ENCODE peak calls at places on chromosome 14, in six cellular contexts. One of them, this sample, is unnamed.

GRCh38 chr14:73662439-73663056 is 17.8 kb downstream of the DNAL1 start:
- DNase-seq in CD4-positive, CD25-positive, alpha-beta regulatory T cell: no peak
- DNase-seq in BJ: peak
- DNase-seq in heart left ventricle: no peak
- DNase-seq in heart right ventricle: no peak
- DNase-seq in adipocyte: peak
- DNase-seq in this sample: no peak

GRCh38 chr14:103296007-103296406 is 38.0 kb upstream of the EIF5 start:
- DNase-seq in CD4-positive, CD25-positive, alpha-beta regulatory T cell: no peak
- DNase-seq in BJ: peak
- DNase-seq in heart left ventricle: no peak
- DNase-seq in heart right ventricle: no peak
- DNase-seq in adipocyte: peak
- DNase-seq in this sample: no peak

GRCh38 chr14:71497645-71498086 is 434.6 kb upstream of the RGS6 start:
- DNase-seq in CD4-positive, CD25-positive, alpha-beta regulatory T cell: peak
- DNase-seq in BJ: no peak
- DNase-seq in heart left ventricle: no peak
- DNase-seq in heart right ventricle: no peak
- DNase-seq in adipocyte: no peak
- DNase-seq in this sample: peak

GRCh38 chr14:63245893-63246292 is 41.6 kb downstream of the RHOJ start:
- DNase-seq in CD4-positive, CD25-positive, alpha-beta regulatory T cell: no peak
- DNase-seq in BJ: no peak
- DNase-seq in heart left ventricle: peak
- DNase-seq in heart right ventricle: peak
- DNase-seq in adipocyte: no peak
- DNase-seq in this sample: no peak

GRCh38 chr14:81219821-81220487 is 805 bp downstream of the GTF2A1 start:
- DNase-seq in CD4-positive, CD25-positive, alpha-beta regulatory T cell: peak
- DNase-seq in BJ: no peak
- DNase-seq in heart left ventricle: peak
- DNase-seq in heart right ventricle: peak
- DNase-seq in adipocyte: peak
- DNase-seq in this sample: no peak

GRCh38 chr14:69079188-69079742 is 73.7 kb downstream of the DCAF5 start:
- DNase-seq in CD4-positive, CD25-positive, alpha-beta regulatory T cell: no peak
- DNase-seq in BJ: peak
- DNase-seq in heart left ventricle: no peak
- DNase-seq in heart right ventricle: no peak
- DNase-seq in adipocyte: peak
- DNase-seq in this sample: no peak

GRCh38 chr14:96962337-96962736 is 165.2 kb downstream of the VRK1 start:
- DNase-seq in CD4-positive, CD25-positive, alpha-beta regulatory T cell: peak
- DNase-seq in BJ: no peak
- DNase-seq in heart left ventricle: no peak
- DNase-seq in heart right ventricle: no peak
- DNase-seq in adipocyte: no peak
- DNase-seq in this sample: peak

GRCh38 chr14:61197416-61197815 is 83.7 kb downstream of the TMEM30B start:
- DNase-seq in CD4-positive, CD25-positive, alpha-beta regulatory T cell: no peak
- DNase-seq in BJ: no peak
- DNase-seq in heart left ventricle: no peak
- DNase-seq in heart right ventricle: no peak
- DNase-seq in adipocyte: no peak
- DNase-seq in this sample: no peak

GRCh38 chr14:59306775-59307174 is 118.3 kb downstream of the DAAM1 start:
- DNase-seq in CD4-positive, CD25-positive, alpha-beta regulatory T cell: peak
- DNase-seq in BJ: no peak
- DNase-seq in heart left ventricle: no peak
- DNase-seq in heart right ventricle: no peak
- DNase-seq in adipocyte: peak
- DNase-seq in this sample: no peak

GRCh38 chr14:72528059-72528950 is 365.6 kb downstream of the DPF3 start:
- DNase-seq in CD4-positive, CD25-positive, alpha-beta regulatory T cell: no peak
- DNase-seq in BJ: no peak
- DNase-seq in heart left ventricle: no peak
- DNase-seq in heart right ventricle: no peak
- DNase-seq in adipocyte: no peak
- DNase-seq in this sample: no peak

GRCh38 chr14:68036203-68036602 is 216.6 kb downstream of the RAD51B start:
- DNase-seq in CD4-positive, CD25-positive, alpha-beta regulatory T cell: no peak
- DNase-seq in BJ: no peak
- DNase-seq in heart left ventricle: no peak
- DNase-seq in heart right ventricle: no peak
- DNase-seq in adipocyte: no peak
- DNase-seq in this sample: no peak

GRCh38 chr14:33402604-33403003 is 463.9 kb downstream of the NPAS3 start:
- DNase-seq in CD4-positive, CD25-positive, alpha-beta regulatory T cell: no peak
- DNase-seq in BJ: no peak
- DNase-seq in heart left ventricle: no peak
- DNase-seq in heart right ventricle: no peak
- DNase-seq in adipocyte: no peak
- DNase-seq in this sample: no peak

GRCh38 chr14:73503648-73504047 is 12.9 kb downstream of the RIOX1 start:
- DNase-seq in CD4-positive, CD25-positive, alpha-beta regulatory T cell: peak
- DNase-seq in BJ: no peak
- DNase-seq in heart left ventricle: no peak
- DNase-seq in heart right ventricle: no peak
- DNase-seq in adipocyte: no peak
- DNase-seq in this sample: no peak

GRCh38 chr14:68975667-68976066 is 3.4 kb downstream of the ACTN1 start:
- DNase-seq in CD4-positive, CD25-positive, alpha-beta regulatory T cell: no peak
- DNase-seq in BJ: peak
- DNase-seq in heart left ventricle: no peak
- DNase-seq in heart right ventricle: no peak
- DNase-seq in adipocyte: peak
- DNase-seq in this sample: no peak

DNA sequence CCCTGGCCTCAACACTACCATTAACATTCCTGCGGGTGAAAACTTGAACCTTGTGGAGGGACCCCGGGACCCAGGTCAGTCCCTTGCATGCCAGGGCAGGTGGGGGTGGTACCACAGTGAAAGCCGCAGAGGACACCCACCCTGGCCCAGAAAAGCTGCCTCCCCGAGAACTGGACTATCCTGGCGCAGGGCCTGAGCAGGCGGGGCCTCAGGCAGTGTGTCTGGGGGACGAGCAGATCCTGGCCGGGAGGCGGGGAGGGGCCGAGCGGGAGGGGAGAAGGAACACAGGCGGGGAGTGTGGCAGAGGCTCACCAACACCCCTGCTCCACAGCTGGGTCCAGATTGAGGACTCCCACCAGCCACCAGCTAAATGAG is 10.0 kb downstream of the AHNAK2 start:
- DNase-seq in CD4-positive, CD25-positive, alpha-beta regulatory T cell: no peak
- DNase-seq in BJ: no peak
- DNase-seq in heart left ventricle: peak
- DNase-seq in heart right ventricle: peak
- DNase-seq in adipocyte: peak
- DNase-seq in this sample: no peak
- H3K4me3 ChIP-seq in CD4-positive, CD25-positive, alpha-beta regulatory T cell: no peak
- H3K4me3 ChIP-seq in BJ: peak
- H3K4me3 ChIP-seq in heart left ventricle: peak
- H3K4me3 ChIP-seq in heart right ventricle: peak
- H3K4me3 ChIP-seq in adipocyte: peak
- H3K4me3 ChIP-seq in this sample: no peak

GRCh38 chr14:101151930-101152310 is 248.4 kb upstream of the RTL1 start:
- DNase-seq in CD4-positive, CD25-positive, alpha-beta regulatory T cell: no peak
- DNase-seq in BJ: no peak
- DNase-seq in heart left ventricle: no peak
- DNase-seq in heart right ventricle: no peak
- DNase-seq in adipocyte: no peak
- DNase-seq in this sample: no peak
- H3K4me3 ChIP-seq in CD4-positive, CD25-positive, alpha-beta regulatory T cell: no peak
- H3K4me3 ChIP-seq in BJ: no peak
- H3K4me3 ChIP-seq in heart left ventricle: no peak
- H3K4me3 ChIP-seq in heart right ventricle: no peak
- H3K4me3 ChIP-seq in adipocyte: peak
- H3K4me3 ChIP-seq in this sample: no peak

GRCh38 chr14:90759370-90760054 is 56.7 kb downstream of the TTC7B start:
- DNase-seq in CD4-positive, CD25-positive, alpha-beta regulatory T cell: peak
- DNase-seq in BJ: no peak
- DNase-seq in heart left ventricle: no peak
- DNase-seq in heart right ventricle: no peak
- DNase-seq in adipocyte: no peak
- DNase-seq in this sample: no peak
- H3K4me3 ChIP-seq in CD4-positive, CD25-positive, alpha-beta regulatory T cell: peak
- H3K4me3 ChIP-seq in BJ: no peak
- H3K4me3 ChIP-seq in heart left ventricle: no peak
- H3K4me3 ChIP-seq in heart right ventricle: peak
- H3K4me3 ChIP-seq in adipocyte: peak
- H3K4me3 ChIP-seq in this sample: no peak

GRCh38 chr14:53714495-53715389 is 241.9 kb downstream of the BMP4 start:
- DNase-seq in CD4-positive, CD25-positive, alpha-beta regulatory T cell: no peak
- DNase-seq in BJ: no peak
- DNase-seq in heart left ventricle: no peak
- DNase-seq in heart right ventricle: no peak
- DNase-seq in adipocyte: no peak
- DNase-seq in this sample: no peak

GRCh38 chr14:53710615-53711014 is 246.0 kb downstream of the BMP4 start:
- DNase-seq in CD4-positive, CD25-positive, alpha-beta regulatory T cell: no peak
- DNase-seq in BJ: no peak
- DNase-seq in heart left ventricle: no peak
- DNase-seq in heart right ventricle: no peak
- DNase-seq in adipocyte: no peak
- DNase-seq in this sample: no peak

GRCh38 chr14:53715390-53715730 is 241.3 kb downstream of the BMP4 start:
- DNase-seq in CD4-positive, CD25-positive, alpha-beta regulatory T cell: no peak
- DNase-seq in BJ: peak
- DNase-seq in heart left ventricle: no peak
- DNase-seq in heart right ventricle: no peak
- DNase-seq in adipocyte: peak
- DNase-seq in this sample: no peak

GRCh38 chr14:53709381-53709780 is 247.2 kb downstream of the BMP4 start:
- DNase-seq in CD4-positive, CD25-positive, alpha-beta regulatory T cell: no peak
- DNase-seq in BJ: no peak
- DNase-seq in heart left ventricle: no peak
- DNase-seq in heart right ventricle: no peak
- DNase-seq in adipocyte: no peak
- DNase-seq in this sample: no peak

DNA sequence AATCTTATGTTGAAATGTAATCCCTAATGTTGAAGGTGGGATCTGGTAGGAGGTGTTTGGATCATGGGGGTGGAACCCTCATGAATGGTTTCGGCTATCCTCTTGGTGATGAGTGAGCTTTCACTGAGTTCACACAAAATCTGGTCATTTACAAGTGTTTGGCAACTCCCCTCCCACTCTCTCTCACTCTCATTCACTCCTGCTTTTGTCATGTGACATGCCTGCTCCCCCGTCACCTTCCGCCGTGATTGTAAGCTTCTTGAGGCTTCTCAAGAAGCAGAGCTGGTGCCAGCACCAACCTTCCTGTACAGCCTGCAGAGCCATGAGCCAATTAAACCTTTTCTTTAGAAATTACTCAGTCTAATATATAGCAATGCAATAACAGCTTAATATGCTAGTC is 245.4 kb downstream of the BMP4 start:
- DNase-seq in CD4-positive, CD25-positive, alpha-beta regulatory T cell: no peak
- DNase-seq in BJ: no peak
- DNase-seq in heart left ventricle: no peak
- DNase-seq in heart right ventricle: no peak
- DNase-seq in adipocyte: no peak
- DNase-seq in this sample: no peak
- H3K4me3 ChIP-seq in CD4-positive, CD25-positive, alpha-beta regulatory T cell: no peak
- H3K4me3 ChIP-seq in BJ: no peak
- H3K4me3 ChIP-seq in heart left ventricle: no peak
- H3K4me3 ChIP-seq in heart right ventricle: no peak
- H3K4me3 ChIP-seq in adipocyte: no peak
- H3K4me3 ChIP-seq in this sample: no peak

GRCh38 chr14:70087380-70087697 is 101.4 kb downstream of the SLC8A3 start:
- DNase-seq in CD4-positive, CD25-positive, alpha-beta regulatory T cell: no peak
- DNase-seq in BJ: no peak
- DNase-seq in heart left ventricle: no peak
- DNase-seq in heart right ventricle: no peak
- DNase-seq in adipocyte: no peak
- DNase-seq in this sample: no peak

GRCh38 chr14:70084226-70084625 is 104.5 kb downstream of the SLC8A3 start:
- DNase-seq in CD4-positive, CD25-positive, alpha-beta regulatory T cell: no peak
- DNase-seq in BJ: no peak
- DNase-seq in heart left ventricle: no peak
- DNase-seq in heart right ventricle: no peak
- DNase-seq in adipocyte: no peak
- DNase-seq in this sample: no peak

DNA sequence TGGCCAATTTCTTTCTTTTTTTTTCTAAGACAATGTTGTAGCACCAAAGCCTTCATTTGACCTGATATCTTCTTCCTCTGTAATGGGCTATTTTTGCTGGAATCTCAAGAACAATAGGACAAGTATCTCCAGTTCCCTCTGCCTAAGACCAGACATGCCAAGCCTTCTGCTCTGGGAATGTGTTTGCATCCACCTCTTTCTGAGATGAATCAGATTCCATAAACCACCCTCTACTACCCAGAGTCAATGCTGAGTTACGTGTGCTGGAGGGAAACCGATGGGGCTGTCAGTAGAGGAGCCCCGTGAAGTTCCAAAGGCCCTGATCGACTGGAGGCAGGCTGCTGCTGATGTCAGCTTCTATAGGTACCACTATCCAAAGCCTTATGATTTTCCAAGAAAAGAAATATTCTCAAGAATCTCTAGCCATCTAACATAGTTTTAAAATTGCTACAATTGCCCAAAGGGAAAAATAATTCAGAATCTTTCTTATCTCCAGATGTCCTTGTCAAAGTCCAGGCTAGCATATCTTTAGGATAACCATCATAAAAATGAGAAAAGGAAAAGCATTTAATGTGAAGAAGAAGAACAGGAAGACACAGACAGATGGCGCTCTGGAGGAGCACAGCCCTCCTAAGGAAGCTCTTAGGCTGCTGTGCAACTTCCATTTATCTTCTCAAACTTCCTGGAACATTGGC is 101.9 kb downstream of the SLC8A3 start:
- DNase-seq in CD4-positive, CD25-positive, alpha-beta regulatory T cell: peak
- DNase-seq in BJ: no peak
- DNase-seq in heart left ventricle: no peak
- DNase-seq in heart right ventricle: no peak
- DNase-seq in adipocyte: peak
- DNase-seq in this sample: peak
- H3K4me3 ChIP-seq in CD4-positive, CD25-positive, alpha-beta regulatory T cell: no peak
- H3K4me3 ChIP-seq in BJ: no peak
- H3K4me3 ChIP-seq in heart left ventricle: no peak
- H3K4me3 ChIP-seq in heart right ventricle: no peak
- H3K4me3 ChIP-seq in adipocyte: no peak
- H3K4me3 ChIP-seq in this sample: no peak

DNA sequence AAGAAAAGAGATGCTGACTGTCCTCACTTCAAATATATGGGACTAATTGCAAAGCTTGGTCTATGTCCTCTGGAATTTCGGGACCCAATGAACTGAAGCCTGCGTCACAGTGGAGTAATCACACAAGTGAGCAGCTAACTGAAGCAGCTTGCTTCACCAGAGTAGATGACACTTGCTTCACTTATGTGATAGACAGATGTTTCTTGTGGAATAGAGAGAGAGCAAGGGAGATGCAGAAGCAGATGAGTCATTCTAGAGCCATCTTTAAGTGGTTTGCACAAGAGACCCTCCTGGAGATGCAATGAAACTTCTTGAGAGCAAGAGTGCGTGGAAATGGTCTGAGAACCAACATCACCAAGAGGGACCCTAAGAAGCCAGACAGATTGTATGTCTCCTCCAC is 1537.1 kb upstream of the FLRT2 start:
- DNase-seq in CD4-positive, CD25-positive, alpha-beta regulatory T cell: no peak
- DNase-seq in BJ: no peak
- DNase-seq in heart left ventricle: no peak
- DNase-seq in heart right ventricle: no peak
- DNase-seq in adipocyte: no peak
- DNase-seq in this sample: no peak
- H3K4me3 ChIP-seq in CD4-positive, CD25-positive, alpha-beta regulatory T cell: no peak
- H3K4me3 ChIP-seq in BJ: no peak
- H3K4me3 ChIP-seq in heart left ventricle: no peak
- H3K4me3 ChIP-seq in heart right ventricle: no peak
- H3K4me3 ChIP-seq in adipocyte: no peak
- H3K4me3 ChIP-seq in this sample: no peak

GRCh38 chr14:104700224-104700623 is 10.8 kb downstream of the INF2 start:
- DNase-seq in CD4-positive, CD25-positive, alpha-beta regulatory T cell: no peak
- DNase-seq in BJ: no peak
- DNase-seq in heart left ventricle: no peak
- DNase-seq in heart right ventricle: peak
- DNase-seq in adipocyte: no peak
- DNase-seq in this sample: no peak
- H3K4me3 ChIP-seq in CD4-positive, CD25-positive, alpha-beta regulatory T cell: no peak
- H3K4me3 ChIP-seq in BJ: no peak
- H3K4me3 ChIP-seq in heart left ventricle: peak
- H3K4me3 ChIP-seq in heart right ventricle: peak
- H3K4me3 ChIP-seq in adipocyte: no peak
- H3K4me3 ChIP-seq in this sample: no peak

This sample was measured in GM12864.